ENCODE peak calls at places on chromosomes 7 and 10, in five cellular contexts. H, K, O, T and N are unnamed samples.

GRCh38 chr10:34119456-34119855 is 695.6 kb downstream of the PARD3 start:
- DNase-seq in T (no peak), K (no peak), H (no peak), O (no peak), N (no peak)

GRCh38 chr7:150969483-150969874 is 8.6 kb downstream of the KCNH2 start:
- DNase-seq in O (no peak), T (no peak), H (no peak), K (no peak), N (no peak)

GRCh38 chr10:30671011-30671616 is 41.6 kb upstream of the LYZL2 start:
- DNase-seq in O (peak; percentile 76), H (no peak), K (no peak), T (no peak), N (peak; percentile 67)

GRCh38 chr7:149883452-149883861 is 9.7 kb downstream of the ATP6V0E2 start:
- DNase-seq in O (peak; percentile 49), K (peak; percentile 71), T (peak; percentile 31), H (no peak), N (no peak)

GRCh38 chr7:33537078-33537477 is 368.3 kb upstream of the BMPER start:
- DNase-seq in O (no peak), T (no peak), K (no peak), H (no peak), N (no peak)

GRCh38 chr7:151008511-151009323 is 15.6 kb downstream of the ATG9B start:
- DNase-seq in T (peak; percentile 66), H (peak; percentile 70), K (no peak), O (no peak), N (peak; percentile 72)

GRCh38 chr7:8094164-8095140 is 125.9 kb downstream of the GLCCI1 start:
- DNase-seq in H (no peak), K (no peak), O (no peak), T (no peak), N (no peak)

GRCh38 chr7:30173058-30173897 is 38.5 kb downstream of the MTURN start:
- DNase-seq in H (no peak), O (no peak), K (peak; percentile 46), T (no peak), N (no peak)

GRCh38 chr10:105843786-105844560 is 1202.9 kb downstream of the SORCS3 start:
- DNase-seq in O (no peak), K (no peak), H (no peak), T (no peak), N (no peak)

GRCh38 chr7:148556892-148557291 is 33.7 kb upstream of the C7orf33 start:
- DNase-seq in T (no peak), O (no peak), K (no peak), H (no peak), N (no peak)

GRCh38 chr10:42988517-42989395 is 88.1 kb upstream of the RET start:
- DNase-seq in K (no peak), O (no peak), T (peak; percentile 49), H (no peak), N (no peak)

GRCh38 chr10:63388421-63389031 is 77.3 kb downstream of the JMJD1C start:
- DNase-seq in T (peak; percentile 23), O (no peak), K (no peak), H (no peak), N (no peak)

GRCh38 chr7:4797858-4798705 is 22.7 kb downstream of the AP5Z1 start:
- DNase-seq in H (peak; percentile 45), T (no peak), O (peak; percentile 63), K (peak; percentile 48), N (no peak)